ENCODE peak calls at places on chromosome 5, in nine cellular contexts. Q is HTR-8/SVneo; M is cerebellum; C is adipocyte; O is activated CD4-positive, alpha-beta T cell treated with anti-CD3 and anti-CD28 coated beads, Interleukin-2, amount 50 U/mL, for 1 hour; A is effector memory CD4-positive, alpha-beta T cell; N is ureter; V is progenitor cell of endocrine pancreas; U is stimulated activated CD8-positive, alpha-beta memory T cell treated with anti-CD3 and anti-CD28 coated beads, Interleukin-2, amount 100 ng/mL, for 1 hour. S is an unnamed sample.

GRCh38 chr5:139577689-139578347 is 16.7 kb downstream of the UBE2D2 start:
- DNase-seq in V (no peak), A (no peak), M (peak; percentile 77), N (no peak), O (no peak), U (no peak), C (no peak), Q (no peak), S (no peak)

GRCh38 chr5:76831108-76831447 is 12.2 kb downstream of the F2RL1 start:
- DNase-seq in A (no peak), Q (peak; percentile 35), C (peak; percentile 46), N (no peak), U (no peak), M (no peak), V (no peak), O (no peak), S (no peak)

GRCh38 chr5:123364443-123364842 is 58.8 kb downstream of the CEP120 start:
- DNase-seq in O (no peak), V (no peak), Q (no peak), C (no peak), A (no peak), U (no peak), N (no peak), M (no peak), S (no peak)

GRCh38 chr5:133348406-133348805 is 263.9 kb downstream of the FSTL4 start:
- DNase-seq in A (no peak), Q (no peak), N (no peak), U (no peak), M (no peak), C (no peak), V (no peak), O (no peak), S (no peak)

GRCh38 chr5:160926428-160926827 is 74.4 kb upstream of the ATP10B start:
- DNase-seq in O (no peak), U (no peak), C (no peak), M (peak; percentile 43), V (no peak), Q (no peak), N (no peak), A (no peak), S (no peak)

GRCh38 chr5:99019254-99019653 is 90.4 kb upstream of the CHD1 start:
- DNase-seq in C (no peak), A (no peak), M (no peak), V (no peak), U (no peak), O (no peak), Q (no peak), N (no peak), S (no peak)

GRCh38 chr5:141680751-141681201 is 1.3 kb downstream of the ARAP3 start:
- DNase-seq in U (no peak), N (peak; percentile 61), V (no peak), M (no peak), A (no peak), C (peak; percentile 20), O (no peak), Q (no peak), S (no peak)

GRCh38 chr5:87103616-87104287 is 163.9 kb upstream of the RASA1 start:
- DNase-seq in C (no peak), O (no peak), V (no peak), A (no peak), U (no peak), N (no peak), Q (no peak), M (no peak), S (no peak)

GRCh38 chr5:75342836-75343235 is 5.8 kb downstream of the HMGCR start:
- DNase-seq in A (no peak), N (no peak), Q (no peak), M (no peak), V (no peak), C (no peak), O (no peak), U (no peak), S (no peak)

GRCh38 chr5:92402045-92402444 is 1018.9 kb upstream of the ARRDC3 start:
- DNase-seq in U (no peak), V (no peak), C (peak; percentile 49), Q (no peak), M (no peak), N (no peak), A (no peak), O (no peak), S (no peak)

GRCh38 chr5:41788800-41789395 is 81.3 kb downstream of the OXCT1 start:
- DNase-seq in V (no peak), M (no peak), C (peak; percentile 83), Q (no peak), O (no peak), A (no peak), N (no peak), U (no peak), S (no peak)

GRCh38 chr5:17440766-17441165 is 57.3 kb upstream of the TAF11L2 start:
- DNase-seq in C (peak; percentile 43), N (no peak), Q (no peak), A (no peak), V (no peak), M (no peak), O (no peak), U (no peak), S (no peak)

GRCh38 chr5:76672242-76672641 is 43.7 kb upstream of the F2R start:
- DNase-seq in N (no peak), V (no peak), Q (no peak), C (no peak), M (no peak), O (no peak), A (no peak), U (no peak), S (no peak)

GRCh38 chr5:172533058-172533398 is 78.7 kb upstream of the SH3PXD2B start:
- DNase-seq in O (no peak), N (peak; percentile 27), A (no peak), C (no peak), M (no peak), Q (no peak), V (peak; percentile 3), U (no peak), S (no peak)

GRCh38 chr5:157785781-157786180 is 42.3 kb downstream of the LSM11 start:
- DNase-seq in Q (no peak), V (no peak), A (no peak), C (no peak), O (no peak), N (no peak), M (no peak), U (no peak), S (no peak)

GRCh38 chr5:16877267-16877935 is 58.7 kb downstream of the MYO10 start:
- DNase-seq in N (no peak), A (no peak), U (no peak), V (no peak), M (no peak), Q (no peak), C (peak; percentile 45), O (no peak), S (no peak)

GRCh38 chr5:34529581-34530331 is 126.4 kb upstream of the RAI14 start:
- DNase-seq in C (peak; percentile 74), N (no peak), O (no peak), Q (no peak), U (no peak), A (no peak), V (no peak), M (no peak), S (no peak)

GRCh38 chr5:4042311-4042710 is 446.7 kb downstream of the IRX1 start:
- DNase-seq in A (no peak), O (no peak), Q (no peak), V (no peak), U (no peak), C (no peak), M (no peak), N (no peak), S (no peak)

GRCh38 chr5:149048806-149049205 is 14.1 kb downstream of the SH3TC2 start:
- DNase-seq in N (no peak), Q (no peak), V (no peak), O (no peak), A (no peak), C (no peak), U (no peak), M (no peak), S (no peak)

GRCh38 chr5:123810253-123810652 is 298.3 kb downstream of the CSNK1G3 start:
- DNase-seq in O (no peak), U (no peak), V (no peak), Q (no peak), M (no peak), A (no peak), C (peak; percentile 47), N (peak; percentile 58), S (no peak)

GRCh38 chr5:1827410-1828397 is 26.5 kb downstream of the NDUFS6 start:
- DNase-seq in U (no peak), V (no peak), C (no peak), M (no peak), Q (no peak), A (no peak), O (peak; percentile 14), N (no peak), S (peak; percentile 33)

GRCh38 chr5:13480834-13481233 is 463.7 kb downstream of the DNAH5 start:
- DNase-seq in V (no peak), A (no peak), M (no peak), N (no peak), C (no peak), O (no peak), Q (no peak), U (no peak), S (no peak)

GRCh38 chr5:68303754-68304420 is 88.3 kb downstream of the PIK3R1 start:
- DNase-seq in N (no peak), A (no peak), Q (no peak), U (no peak), C (no peak), M (no peak), V (no peak), O (no peak), S (no peak)

GRCh38 chr5:179120421-179120861 is 60.3 kb downstream of the ZNF354C start:
- DNase-seq in U (no peak), Q (no peak), V (no peak), M (no peak), O (no peak), C (no peak), N (peak; percentile 34), A (no peak), S (peak; percentile 34)

GRCh38 chr5:115751176-115751575 is 65.3 kb downstream of the CDO1 start:
- DNase-seq in Q (no peak), V (no peak), C (no peak), N (no peak), M (no peak), O (no peak), U (no peak), A (no peak), S (no peak)

GRCh38 chr5:218457-219289 is 553 bp downstream of the SDHA start:
- DNase-seq in V (peak; percentile 33), M (no peak), C (peak; percentile 67), Q (no peak), N (peak; percentile 51), A (no peak), U (peak; percentile 11), O (no peak), S (peak; percentile 71)

GRCh38 chr5:22541037-22541436 is 312.1 kb downstream of the CDH12 start:
- DNase-seq in O (no peak), C (no peak), M (no peak), Q (no peak), U (no peak), N (no peak), V (no peak), A (no peak), S (no peak)

GRCh38 chr5:33065146-33065545 is 354.0 kb downstream of the NPR3 start:
- DNase-seq in A (no peak), U (no peak), M (no peak), V (no peak), N (no peak), O (no peak), Q (no peak), C (no peak), S (no peak)

GRCh38 chr5:172616136-172616535 is 24.9 kb upstream of the NEURL1B start:
- DNase-seq in V (no peak), Q (no peak), N (no peak), O (no peak), A (no peak), M (no peak), C (no peak), U (no peak), S (no peak)

GRCh38 chr5:115431116-115431515 is 113.5 kb downstream of the FEM1C start:
- DNase-seq in U (no peak), V (no peak), C (no peak), A (no peak), O (no peak), N (no peak), Q (no peak), M (no peak), S (no peak)

GRCh38 chr5:73436535-73437125 is 11.9 kb downstream of the FOXD1 start:
- DNase-seq in V (no peak), Q (no peak), M (no peak), N (no peak), O (no peak), A (no peak), C (no peak), U (no peak), S (no peak)

S was measured in left lobe of liver.